ENCODE peak calls at places on chromosome 3, in four cellular contexts. E, K, F and T are unnamed samples.

GRCh38 chr3:113054552-113054951 is 63.8 kb downstream of the GTPBP8 start:
- DNase-seq in E (no peak), K (no peak), F (no peak), T (no peak)

GRCh38 chr3:65402597-65402996 is 636.1 kb downstream of the MAGI1 start:
- DNase-seq in E (no peak), K (no peak), F (no peak), T (no peak)

GRCh38 chr3:178807694-178808093 is 263.9 kb downstream of the ZMAT3 start:
- DNase-seq in E (no peak), K (no peak), F (no peak), T (no peak)

GRCh38 chr3:43996379-43997301 is 245.0 kb upstream of the TOPAZ1 start:
- DNase-seq in E (no peak), K (no peak), F (no peak), T (peak)

GRCh38 chr3:37667359-37667758 is 194.3 kb upstream of the CTDSPL start:
- DNase-seq in E (no peak), K (no peak), F (no peak), T (no peak)

GRCh38 chr3:128317101-128317697 is 149.5 kb downstream of the DNAJB8 start:
- DNase-seq in E (no peak), K (no peak), F (no peak), T (no peak)

GRCh38 chr3:22555753-22556152 is 647.4 kb upstream of the UBE2E2 start:
- DNase-seq in E (no peak), K (no peak), F (no peak), T (no peak)

GRCh38 chr3:140505256-140505655 is 172.6 kb upstream of the TRIM42 start:
- DNase-seq in E (peak), K (no peak), F (no peak), T (no peak)

GRCh38 chr3:172726370-172726769 is 15.5 kb upstream of the NCEH1 start:
- DNase-seq in E (no peak), K (no peak), F (no peak), T (no peak)

GRCh38 chr3:52246728-52247454 is 1.3 kb downstream of the PPM1M start:
- DNase-seq in E (no peak), K (no peak), F (no peak), T (no peak)

GRCh38 chr3:134072881-134073582 is 43.3 kb upstream of the SLCO2A1 start:
- DNase-seq in E (no peak), K (no peak), F (no peak), T (no peak)

GRCh38 chr3:181722156-181722555 is 10.4 kb downstream of the SOX2 start:
- DNase-seq in E (no peak), K (no peak), F (no peak), T (no peak)

GRCh38 chr3:194446754-194447153 is 40.0 kb downstream of the ATP13A3 start:
- DNase-seq in E (no peak), K (no peak), F (peak), T (no peak)

GRCh38 chr3:25938566-25939325 is 148.9 kb downstream of the OXSM start:
- DNase-seq in E (no peak), K (no peak), F (no peak), T (no peak)

GRCh38 chr3:61674595-61674994 is 113.2 kb downstream of the PTPRG start:
- DNase-seq in E (no peak), K (no peak), F (no peak), T (no peak)

GRCh38 chr3:177524742-177525141 is 327.5 kb upstream of the TBL1XR1 start:
- DNase-seq in E (no peak), K (no peak), F (no peak), T (no peak)

GRCh38 chr3:1346386-1346785 is 253.6 kb downstream of the CNTN6 start:
- DNase-seq in E (no peak), K (no peak), F (no peak), T (no peak)

GRCh38 chr3:123451186-123451585 is 2.3 kb upstream of the ADCY5 start:
- DNase-seq in E (no peak), K (no peak), F (peak), T (no peak)

GRCh38 chr3:24628523-24629258 is 134.0 kb upstream of the THRB start:
- DNase-seq in E (no peak), K (no peak), F (no peak), T (no peak)

GRCh38 chr3:14224895-14225294 is 46.3 kb downstream of the LSM3 start:
- DNase-seq in E (no peak), K (no peak), F (no peak), T (no peak)

GRCh38 chr3:61981005-61981404 is 392.3 kb downstream of the FEZF2 start:
- DNase-seq in E (no peak), K (no peak), F (no peak), T (no peak)

GRCh38 chr3:105367406-105368213 is 901 bp downstream of the ALCAM start:
- DNase-seq in E (peak), K (no peak), F (peak), T (peak)

GRCh38 chr3:5122741-5123706 is 932 bp downstream of the ARL8B start:
- DNase-seq in E (no peak), K (peak), F (peak), T (peak)

GRCh38 chr3:16304065-16305010 is 39.3 kb downstream of the OXNAD1 start:
- DNase-seq in E (no peak), K (peak), F (no peak), T (no peak)

GRCh38 chr3:40179016-40179415 is 130.5 kb upstream of the EIF1B start:
- DNase-seq in E (no peak), K (peak), F (peak), T (peak)

GRCh38 chr3:76683256-76683655 is 356.6 kb upstream of the ROBO2 start:
- DNase-seq in E (no peak), K (no peak), F (no peak), T (no peak)

GRCh38 chr3:10550705-10551104 is 45.3 kb upstream of the ATP2B2 start:
- DNase-seq in E (no peak), K (no peak), F (no peak), T (no peak)

GRCh38 chr3:22779737-22780136 is 423.4 kb upstream of the UBE2E2 start:
- DNase-seq in E (no peak), K (no peak), F (no peak), T (no peak)

GRCh38 chr3:143119974-143120715 is 574 bp downstream of the CHST2 start:
- DNase-seq in E (no peak), K (peak), F (no peak), T (peak)

GRCh38 chr3:62876064-62876463 is 848 bp upstream of the CADPS start:
- DNase-seq in E (no peak), K (peak), F (peak), T (peak)

GRCh38 chr3:185560676-185561075 is 8.3 kb upstream of the LIPH start:
- DNase-seq in E (no peak), K (no peak), F (no peak), T (no peak)

GRCh38 chr3:138657508-138657907 is 48.9 kb downstream of the FAIM start:
- DNase-seq in E (no peak), K (no peak), F (no peak), T (no peak)

GRCh38 chr3:141227752-141228151 is 3.9 kb upstream of the PXYLP1 start:
- DNase-seq in E (no peak), K (no peak), F (no peak), T (no peak)

GRCh38 chr3:101036213-101036618 is 43.0 kb upstream of the ABI3BP start:
- DNase-seq in E (no peak), K (no peak), F (peak), T (no peak)

GRCh38 chr3:66195347-66195783 is 25.4 kb upstream of the SLC25A26 start:
- DNase-seq in E (no peak), K (peak), F (no peak), T (no peak)

GRCh38 chr3:52073490-52073889 is 17.1 kb upstream of the DUSP7 start:
- DNase-seq in E (no peak), K (no peak), F (no peak), T (no peak)

GRCh38 chr3:30924763-30925162 is 30.3 kb upstream of the GADL1 start:
- DNase-seq in E (no peak), K (no peak), F (no peak), T (no peak)

GRCh38 chr3:190486201-190486865 is 27.6 kb upstream of the IL1RAP start:
- DNase-seq in E (no peak), K (no peak), F (no peak), T (no peak)
- TF ChIP-seq FOXK2 in E (no peak), K (no peak), F (no peak), T (no peak)

DNA sequence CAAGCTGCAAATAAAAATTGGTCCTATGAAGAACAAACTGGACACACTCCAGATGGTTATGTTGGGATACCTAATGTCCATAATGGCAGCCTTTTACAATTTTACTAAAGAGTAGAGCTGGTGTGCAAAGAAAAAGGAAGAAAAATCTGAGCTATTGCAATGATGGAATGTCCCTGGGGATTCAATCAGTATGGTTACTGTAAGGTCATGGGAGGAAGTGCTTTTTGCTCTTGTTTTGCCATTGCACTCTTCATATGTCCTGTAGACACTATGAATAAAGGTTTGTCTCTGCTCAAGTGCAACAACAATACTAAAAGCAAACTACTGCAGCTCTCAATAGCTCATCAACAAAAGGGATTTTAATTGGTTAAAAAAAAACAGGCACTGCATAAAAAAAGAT is 5.4 kb downstream of the PFN2 start:
- DNase-seq in E (no peak), K (no peak), F (no peak), T (no peak)
- TF ChIP-seq SP1 in E (no peak), K (no peak), F (no peak), T (no peak)

GRCh38 chr3:55571216-55571813 is 84.2 kb upstream of the WNT5A start:
- DNase-seq in E (peak), K (no peak), F (no peak), T (no peak)

GRCh38 chr3:55571913-55572312 is 84.8 kb upstream of the WNT5A start:
- DNase-seq in E (no peak), K (no peak), F (peak), T (no peak)

GRCh38 chr3:55569033-55569518 is 82.0 kb upstream of the WNT5A start:
- DNase-seq in E (no peak), K (no peak), F (no peak), T (no peak)

GRCh38 chr3:55572816-55573215 is 85.7 kb upstream of the WNT5A start:
- DNase-seq in E (no peak), K (no peak), F (no peak), T (no peak)

DNA sequence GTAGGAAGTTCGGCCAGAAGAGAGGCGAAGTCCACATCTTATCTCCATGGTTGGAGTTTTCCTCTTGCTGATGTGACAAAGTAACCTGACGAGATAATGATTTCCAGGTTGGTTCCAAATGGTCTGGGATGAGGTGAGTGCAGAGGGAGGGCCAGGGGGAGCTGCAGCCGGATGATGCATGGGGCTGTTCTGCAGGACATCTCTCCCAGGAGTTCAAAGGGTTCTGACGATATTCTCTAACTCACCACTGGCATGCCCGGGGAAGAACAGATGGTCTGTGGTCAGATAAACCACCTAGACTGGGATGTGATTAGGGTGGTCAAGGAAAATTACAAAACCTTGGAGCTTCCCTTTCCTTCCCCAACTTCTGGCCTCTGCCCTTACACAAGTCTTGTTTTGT is 83.3 kb upstream of the WNT5A start:
- DNase-seq in E (no peak), K (no peak), F (no peak), T (no peak)
- TF ChIP-seq FOXK2 in E (no peak), K (no peak), F (no peak), T (no peak)

GRCh38 chr3:84724877-84725276 is 233.9 kb upstream of the CADM2 start:
- DNase-seq in E (no peak), K (no peak), F (no peak), T (no peak)
- TF ChIP-seq SP1 in E (no peak), K (no peak), F (no peak), T (no peak)

GRCh38 chr3:148723591-148723990 is 25.9 kb downstream of the AGTR1 start:
- DNase-seq in E (no peak), K (no peak), F (peak), T (no peak)
- TF ChIP-seq FOXK2 in E (no peak), K (no peak), F (no peak), T (no peak)

GRCh38 chr3:50227390-50228183 is 8.4 kb upstream of the GNAI2 start:
- DNase-seq in E (peak), K (peak), F (peak), T (peak)

GRCh38 chr3:50230106-50230832 is 5.7 kb upstream of the GNAI2 start:
- DNase-seq in E (no peak), K (no peak), F (no peak), T (no peak)

GRCh38 chr3:50224639-50225038 is 11.4 kb upstream of the GNAI2 start:
- DNase-seq in E (no peak), K (no peak), F (no peak), T (no peak)

GRCh38 chr3:50229490-50229889 is 6.5 kb upstream of the GNAI2 start:
- DNase-seq in E (no peak), K (no peak), F (no peak), T (no peak)

GRCh38 chr3:50226888-50227389 is 9.1 kb upstream of the GNAI2 start:
- DNase-seq in E (no peak), K (peak), F (no peak), T (peak)
- TF ChIP-seq SP1 in E (no peak), K (no peak), F (no peak), T (no peak)

DNA sequence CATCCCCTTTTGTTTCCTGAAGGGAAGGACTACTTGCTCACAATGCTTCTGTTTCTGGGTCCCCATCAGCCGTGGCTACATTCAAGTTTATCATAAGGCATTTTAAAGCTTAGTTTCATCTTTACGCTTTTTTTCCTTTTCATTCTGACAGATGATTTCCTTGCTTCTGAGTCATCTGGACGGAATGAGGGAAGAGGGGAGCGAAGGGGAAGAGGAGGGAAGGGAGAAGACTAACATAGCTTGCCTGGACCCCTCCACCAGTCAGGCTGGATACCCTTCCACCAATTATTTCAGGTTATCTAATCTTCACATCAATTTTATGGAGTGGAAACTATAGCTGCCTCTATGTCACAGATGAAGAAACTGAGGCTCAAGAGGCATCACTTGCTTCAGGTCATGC is 27.6 kb downstream of the FAM3D start:
- DNase-seq in E (no peak), K (no peak), F (no peak), T (no peak)
- TF ChIP-seq FOXK2 in E (no peak), K (no peak), F (no peak), T (no peak)

DNA sequence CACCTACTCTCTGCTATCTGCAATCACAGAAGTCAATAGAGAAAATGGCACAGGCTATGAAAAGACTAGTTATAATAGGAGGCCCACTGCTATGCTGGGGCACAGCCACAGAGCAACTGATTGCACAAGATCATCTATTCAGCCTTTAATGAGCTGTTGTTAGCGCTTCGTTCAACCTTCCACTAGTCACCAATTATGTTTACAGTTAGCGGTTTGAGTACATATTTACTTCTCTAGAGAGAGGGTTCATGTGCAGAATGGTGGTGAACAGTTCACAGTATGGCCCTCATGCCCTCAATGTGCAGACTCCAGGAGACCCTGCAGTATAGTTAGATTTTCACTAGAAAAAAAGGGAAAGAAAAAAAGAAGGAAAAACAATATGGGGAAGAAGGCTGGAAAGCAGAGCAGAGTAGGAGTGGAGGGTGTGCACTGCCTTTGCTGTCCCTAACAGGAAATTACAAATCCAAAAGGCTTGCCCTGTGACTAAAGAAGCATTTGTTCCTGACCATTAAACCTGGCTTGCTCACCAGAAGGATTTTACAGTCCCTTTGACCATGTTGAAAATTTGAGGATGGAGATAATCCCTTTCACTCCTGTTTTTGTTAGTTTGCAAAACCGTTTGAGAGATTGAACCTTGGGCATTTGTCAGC is 296.3 kb downstream of the LSAMP start:
- DNase-seq in E (no peak), K (no peak), F (peak), T (no peak)
- TF ChIP-seq SP1 in E (no peak), K (no peak), F (no peak), T (no peak)